ENCODE peak calls at places on chromosomes 3 and 15, in six cellular contexts. O, X, F, D, P and C are unnamed samples. For H3K36me3 and H3K27me3, the result is how much of the 10 kb centered on the place peaks cover.

GRCh38 chr15:65792130-65792987 is at the start of gene DENND4A:
- DNase-seq in D (peak), O (peak), F (peak), P (peak), X (peak), C (peak)

GRCh38 chr15:49239105-49239504 is 69.1 kb downstream of the GALK2 start:
- DNase-seq in D (no peak), X (no peak), O (no peak), F (no peak), P (no peak), C (no peak)

GRCh38 chr15:67917636-67918035 is 77.8 kb upstream of the RNU6-1 start:
- DNase-seq in X (no peak), F (no peak), O (no peak), P (peak), D (no peak), C (no peak)

GRCh38 chr15:52337198-52337853 is 41.7 kb upstream of the MYO5C start:
- DNase-seq in P (peak), F (no peak), D (no peak), X (no peak), O (no peak), C (peak)

GRCh38 chr3:74079961-74080562 is 455.3 kb upstream of the PDZRN3 start:
- DNase-seq in X (no peak), O (no peak), F (no peak), D (no peak), P (no peak), C (no peak)

GRCh38 chr3:43784640-43785011 is 93.9 kb downstream of the ABHD5 start:
- DNase-seq in P (no peak), X (no peak), O (no peak), D (no peak), F (no peak), C (no peak)

GRCh38 chr3:48641396-48641795 is 6.1 kb upstream of the SLC26A6 start:
- DNase-seq in F (no peak), X (no peak), O (no peak), D (no peak), P (no peak), C (no peak)

GRCh38 chr3:113495035-113495434 is 19.9 kb downstream of the SPICE1 start:
- DNase-seq in D (peak), P (peak), X (no peak), O (peak), F (no peak), C (peak)

GRCh38 chr15:98779463-98780071 is 131.2 kb downstream of the IGF1R start:
- DNase-seq in D (peak), F (peak), P (peak), X (peak), O (peak), C (peak)

GRCh38 chr3:172177046-172177445 is 137.7 kb downstream of the FNDC3B start:
- DNase-seq in P (peak), D (no peak), X (no peak), F (no peak), O (no peak), C (no peak)

GRCh38 chr15:63601026-63601726 is 4.0 kb downstream of the FBXL22 start:
- DNase-seq in F (peak), O (peak), X (peak), D (peak), P (peak), C (peak)

GRCh38 chr3:129794319-129795201 is 99.0 kb downstream of the TMCC1 start:
- DNase-seq in O (no peak), F (peak), P (no peak), X (peak), D (peak), C (peak)

GRCh38 chr3:189121088-189121487 is 50.7 kb upstream of the TPRG1 start:
- DNase-seq in P (no peak), F (no peak), X (no peak), D (no peak), O (no peak), C (no peak)

GRCh38 chr3:3309836-3310235 is 130.3 kb upstream of the CRBN start:
- DNase-seq in X (no peak), D (no peak), F (no peak), O (no peak), P (no peak), C (no peak)

GRCh38 chr15:28904541-28905303 is 18.9 kb downstream of the APBA2 start:
- DNase-seq in F (peak), X (no peak), D (no peak), P (no peak), O (no peak), C (no peak)

GRCh38 chr15:72463702-72464101 is 10.4 kb upstream of the ARIH1 start:
- DNase-seq in D (no peak), P (no peak), F (no peak), O (no peak), X (no peak), C (no peak)

GRCh38 chr15:68176601-68177000 is 28.5 kb downstream of the CALML4 start:
- DNase-seq in X (no peak), O (no peak), D (no peak), P (peak), F (no peak), C (no peak)

GRCh38 chr3:141020139-141020940 is 30.8 kb upstream of the SPSB4 start:
- DNase-seq in P (no peak), F (no peak), D (no peak), O (no peak), X (no peak), C (no peak)

GRCh38 chr3:186400677-186401076 is 38.6 kb upstream of the DGKG start:
- DNase-seq in X (no peak), P (peak), O (no peak), D (no peak), F (no peak), C (no peak)

GRCh38 chr3:99319961-99320360 is 318.4 kb upstream of the COL8A1 start:
- DNase-seq in F (no peak), D (no peak), P (peak), X (no peak), O (no peak), C (no peak)

GRCh38 chr3:4052691-4053090 is 250.5 kb upstream of the SETMAR start:
- DNase-seq in O (no peak), X (no peak), F (no peak), P (no peak), D (no peak), C (no peak)

GRCh38 chr15:68281008-68281407 is 3.5 kb downstream of the FEM1B start:
- DNase-seq in X (no peak), P (no peak), D (no peak), O (no peak), F (no peak), C (no peak)

GRCh38 chr15:89633585-89633984 is 21.7 kb downstream of the KIF7 start:
- DNase-seq in X (no peak), D (no peak), P (no peak), O (no peak), F (no peak), C (no peak)

GRCh38 chr3:39108309-39108708 is 829 bp downstream of the TTC21A start:
- DNase-seq in D (peak), O (no peak), F (no peak), X (no peak), P (no peak), C (no peak)

GRCh38 chr15:90138071-90138833 is 36.0 kb upstream of the IDH2 start:
- DNase-seq in O (no peak), X (peak), F (peak), P (no peak), D (no peak), C (no peak)

GRCh38 chr3:196016485-196016884 is 65.4 kb downstream of the TFRC start:
- DNase-seq in X (no peak), O (no peak), D (no peak), P (peak), F (no peak), C (no peak)

DNA sequence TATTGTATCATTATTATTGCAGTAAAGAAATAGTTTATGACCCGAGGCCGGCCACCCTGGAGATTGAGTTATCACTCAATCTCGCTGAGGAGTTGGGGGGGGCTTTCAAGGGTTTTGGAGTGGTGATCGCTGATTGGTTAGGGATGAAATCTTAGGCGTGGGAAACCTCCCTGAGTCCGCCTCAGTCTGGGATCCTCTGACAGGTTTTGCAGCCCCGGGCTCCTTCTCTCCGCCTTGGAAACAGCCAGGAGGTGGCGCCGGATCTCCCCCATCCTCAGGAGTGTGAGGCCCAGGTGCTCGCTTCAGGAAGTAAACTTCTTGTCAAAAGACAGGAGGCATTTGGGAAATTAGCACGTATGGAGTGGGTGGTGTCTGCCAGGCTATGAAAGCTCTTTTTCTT is 41.1 kb upstream of the SEC61A1 start:
- DNase-seq in X (no peak), D (peak), F (peak), O (no peak), P (peak), C (peak)
- H3K4me3 ChIP-seq in X (no peak), D (no peak), F (no peak), O (no peak), P (no peak), C (no peak)

DNA sequence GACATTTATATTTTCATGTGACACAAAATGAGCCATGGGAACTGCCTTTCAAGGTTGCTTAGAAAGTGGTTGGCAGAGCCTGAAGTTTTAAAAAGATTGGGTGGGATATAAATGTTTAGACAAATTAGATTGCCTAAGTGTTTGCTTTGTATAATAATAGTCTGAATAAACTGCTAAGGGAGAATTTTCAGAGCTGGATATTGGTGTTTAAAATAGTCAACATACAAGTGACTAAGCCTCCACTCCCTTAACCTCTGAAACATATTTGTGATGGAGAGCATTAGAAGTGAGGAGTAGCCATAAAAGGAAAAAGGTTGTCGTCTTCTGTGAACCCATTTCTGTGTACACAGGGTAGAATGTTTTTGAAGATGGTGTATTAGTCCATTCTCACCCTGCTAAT is 201.6 kb downstream of the THSD4 start:
- DNase-seq in D (no peak), O (no peak), F (no peak), P (no peak), X (no peak), C (no peak)
- H3K36me3 ChIP-seq in D (under half), O (under half), F (under half), P (under half), X (under half), C (under half)

GRCh38 chr15:33311312-33311971 is 675 bp downstream of the RYR3 start:
- DNase-seq in O (no peak), P (no peak), X (no peak), F (no peak), D (no peak), C (peak)
- H3K27me3 ChIP-seq in O (under half), P (half or more), X (under half), F (half or more), D (under half), C (under half)

DNA sequence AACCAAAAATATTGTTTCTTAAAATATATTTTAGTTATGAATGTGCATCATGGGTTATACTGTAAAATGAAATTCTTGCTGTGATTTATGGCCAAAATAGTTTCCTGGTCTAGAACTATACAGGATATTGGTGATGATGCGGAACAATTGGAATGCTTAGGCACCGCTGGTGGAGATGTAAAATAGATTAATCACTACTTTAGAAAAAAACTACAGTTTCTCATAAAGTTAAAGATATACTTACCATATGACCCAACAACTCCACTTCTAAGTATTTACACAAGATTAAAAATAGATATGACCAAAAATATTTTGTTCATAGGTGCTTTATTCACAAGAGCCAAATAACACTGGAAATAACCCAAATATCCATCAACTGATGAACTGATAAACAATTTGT is 126.7 kb downstream of the TUSC7 start:
- DNase-seq in O (no peak), F (no peak), D (no peak), P (no peak), X (no peak), C (no peak)
- H3K4me3 ChIP-seq in O (no peak), F (no peak), D (no peak), P (no peak), X (no peak), C (no peak)